ENCODE peak calls at places on chromosomes 13 and 19, in four cellular contexts. One of them, this sample, is unnamed. For H3K27me3, the result is how much of the 10 kb centered on the place peaks cover.

GRCh38 chr13:22175815-22176214 is 504.9 kb downstream of the FGF9 start:
- DNase-seq in CD4-positive, CD25-positive, alpha-beta regulatory T cell: no peak
- DNase-seq in cardiac muscle cell: no peak
- DNase-seq in stomach: no peak
- DNase-seq in this sample: no peak

GRCh38 chr19:40255619-40256166 is 29.2 kb upstream of the CCNP start:
- DNase-seq in CD4-positive, CD25-positive, alpha-beta regulatory T cell: no peak
- DNase-seq in cardiac muscle cell: no peak
- DNase-seq in stomach: no peak
- DNase-seq in this sample: no peak

GRCh38 chr13:34161829-34162544 is 344.0 kb downstream of the RFC3 start:
- DNase-seq in CD4-positive, CD25-positive, alpha-beta regulatory T cell: no peak
- DNase-seq in cardiac muscle cell: peak
- DNase-seq in stomach: no peak
- DNase-seq in this sample: no peak

GRCh38 chr13:101339202-101339601 is 77.1 kb downstream of the NALCN start:
- DNase-seq in CD4-positive, CD25-positive, alpha-beta regulatory T cell: no peak
- DNase-seq in cardiac muscle cell: no peak
- DNase-seq in stomach: no peak
- DNase-seq in this sample: no peak

GRCh38 chr13:94620286-94620896 is 18.7 kb downstream of the GPR180 start:
- DNase-seq in CD4-positive, CD25-positive, alpha-beta regulatory T cell: no peak
- DNase-seq in cardiac muscle cell: peak
- DNase-seq in stomach: no peak
- DNase-seq in this sample: no peak

GRCh38 chr13:54337526-54337925 is 1308.9 kb downstream of the OLFM4 start:
- DNase-seq in CD4-positive, CD25-positive, alpha-beta regulatory T cell: no peak
- DNase-seq in cardiac muscle cell: no peak
- DNase-seq in stomach: no peak
- DNase-seq in this sample: no peak

GRCh38 chr19:33406521-33407139 is 33.1 kb downstream of the CEBPG start:
- DNase-seq in CD4-positive, CD25-positive, alpha-beta regulatory T cell: peak
- DNase-seq in cardiac muscle cell: peak
- DNase-seq in stomach: peak
- DNase-seq in this sample: peak

GRCh38 chr13:30341815-30342570 is 34.6 kb upstream of the KATNAL1 start:
- DNase-seq in CD4-positive, CD25-positive, alpha-beta regulatory T cell: no peak
- DNase-seq in cardiac muscle cell: peak
- DNase-seq in stomach: peak
- DNase-seq in this sample: no peak

GRCh38 chr13:19984430-19985218 is 26.1 kb downstream of the ZMYM2 start:
- DNase-seq in CD4-positive, CD25-positive, alpha-beta regulatory T cell: peak
- DNase-seq in cardiac muscle cell: peak
- DNase-seq in stomach: no peak
- DNase-seq in this sample: no peak

GRCh38 chr19:35704218-35704617 is at the start of gene ZBTB32:
- DNase-seq in CD4-positive, CD25-positive, alpha-beta regulatory T cell: no peak
- DNase-seq in cardiac muscle cell: peak
- DNase-seq in stomach: no peak
- DNase-seq in this sample: no peak

DNA sequence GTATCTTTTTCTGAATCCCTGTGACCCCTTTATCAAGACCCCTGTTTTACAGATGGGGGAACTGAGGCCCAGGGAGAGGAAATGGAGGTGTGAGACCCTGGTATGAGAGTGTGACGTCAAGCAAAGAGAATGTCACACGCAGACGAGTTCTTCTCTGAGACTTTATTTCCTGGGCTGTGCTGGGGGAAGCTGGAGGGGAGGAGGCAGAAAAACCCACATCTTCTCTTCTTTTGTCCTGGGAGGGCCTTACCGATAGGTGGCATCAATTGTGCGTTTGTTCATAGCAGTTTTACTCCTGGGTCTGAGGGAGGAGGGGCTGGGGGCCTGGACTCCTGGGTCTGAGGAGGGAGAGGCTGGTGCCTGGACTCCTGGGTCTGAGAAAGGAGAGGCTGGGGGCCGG is 4.9 kb upstream of the KLK15 start:
- DNase-seq in CD4-positive, CD25-positive, alpha-beta regulatory T cell: no peak
- DNase-seq in cardiac muscle cell: no peak
- DNase-seq in stomach: no peak
- DNase-seq in this sample: no peak
- H3K27me3 ChIP-seq in CD4-positive, CD25-positive, alpha-beta regulatory T cell: under half
- H3K27me3 ChIP-seq in cardiac muscle cell: under half
- H3K27me3 ChIP-seq in stomach: half or more
- H3K27me3 ChIP-seq in this sample: under half

DNA sequence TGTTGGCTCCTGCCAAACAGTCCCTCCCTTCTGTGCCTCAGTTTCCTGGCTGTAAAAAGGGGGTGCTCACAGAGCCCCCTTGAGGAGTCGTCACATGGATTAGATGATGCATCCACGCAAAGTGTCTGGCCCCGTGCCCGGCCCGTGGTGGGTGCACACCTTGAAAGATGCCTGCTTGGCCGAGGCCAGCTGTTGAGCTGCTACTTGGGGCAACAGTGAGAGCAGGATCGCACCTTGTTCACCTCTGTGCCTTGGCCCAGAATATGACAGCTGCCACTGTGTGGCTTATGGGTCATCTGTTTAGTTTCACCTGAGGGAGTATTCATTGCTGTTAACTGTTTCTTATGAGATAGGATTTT is 17.7 kb downstream of the CRTC1 start:
- DNase-seq in CD4-positive, CD25-positive, alpha-beta regulatory T cell: no peak
- DNase-seq in cardiac muscle cell: no peak
- DNase-seq in stomach: no peak
- DNase-seq in this sample: no peak
- H3K4me3 ChIP-seq in CD4-positive, CD25-positive, alpha-beta regulatory T cell: peak
- H3K4me3 ChIP-seq in cardiac muscle cell: no peak
- H3K4me3 ChIP-seq in stomach: peak
- H3K4me3 ChIP-seq in this sample: peak

GRCh38 chr13:28488376-28489005 is 6.4 kb downstream of the FLT1 start:
- DNase-seq in CD4-positive, CD25-positive, alpha-beta regulatory T cell: no peak
- DNase-seq in cardiac muscle cell: no peak
- DNase-seq in stomach: no peak
- DNase-seq in this sample: no peak

GRCh38 chr13:28485551-28485950 is 9.4 kb downstream of the FLT1 start:
- DNase-seq in CD4-positive, CD25-positive, alpha-beta regulatory T cell: no peak
- DNase-seq in cardiac muscle cell: no peak
- DNase-seq in stomach: no peak
- DNase-seq in this sample: no peak

GRCh38 chr13:28485097-28485496 is 9.8 kb downstream of the FLT1 start:
- DNase-seq in CD4-positive, CD25-positive, alpha-beta regulatory T cell: no peak
- DNase-seq in cardiac muscle cell: no peak
- DNase-seq in stomach: no peak
- DNase-seq in this sample: no peak

GRCh38 chr13:28483313-28483931 is 11.5 kb downstream of the FLT1 start:
- DNase-seq in CD4-positive, CD25-positive, alpha-beta regulatory T cell: no peak
- DNase-seq in cardiac muscle cell: no peak
- DNase-seq in stomach: no peak
- DNase-seq in this sample: no peak

DNA sequence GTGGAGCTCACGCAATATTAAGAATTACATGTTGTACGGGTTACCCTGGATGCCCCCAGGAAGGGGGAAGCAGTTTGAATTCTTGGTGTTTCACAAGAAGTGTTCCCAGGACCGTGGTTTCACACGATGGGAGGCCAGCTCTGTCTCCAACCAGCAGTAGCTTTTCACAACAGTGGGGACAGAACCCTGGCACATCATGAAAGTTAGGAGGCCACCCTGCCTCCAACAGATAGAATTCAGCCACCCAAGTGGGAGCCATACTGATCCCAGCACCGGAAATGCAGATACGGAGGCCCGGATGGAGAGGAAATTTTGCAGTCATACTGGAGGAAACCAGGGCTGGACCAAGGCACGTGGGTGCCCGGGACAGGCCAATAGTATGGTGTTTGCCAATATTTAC is 8.8 kb downstream of the FLT1 start:
- DNase-seq in CD4-positive, CD25-positive, alpha-beta regulatory T cell: no peak
- DNase-seq in cardiac muscle cell: no peak
- DNase-seq in stomach: no peak
- DNase-seq in this sample: no peak
- H3K27me3 ChIP-seq in CD4-positive, CD25-positive, alpha-beta regulatory T cell: under half
- H3K27me3 ChIP-seq in cardiac muscle cell: under half
- H3K27me3 ChIP-seq in stomach: half or more
- H3K27me3 ChIP-seq in this sample: under half

DNA sequence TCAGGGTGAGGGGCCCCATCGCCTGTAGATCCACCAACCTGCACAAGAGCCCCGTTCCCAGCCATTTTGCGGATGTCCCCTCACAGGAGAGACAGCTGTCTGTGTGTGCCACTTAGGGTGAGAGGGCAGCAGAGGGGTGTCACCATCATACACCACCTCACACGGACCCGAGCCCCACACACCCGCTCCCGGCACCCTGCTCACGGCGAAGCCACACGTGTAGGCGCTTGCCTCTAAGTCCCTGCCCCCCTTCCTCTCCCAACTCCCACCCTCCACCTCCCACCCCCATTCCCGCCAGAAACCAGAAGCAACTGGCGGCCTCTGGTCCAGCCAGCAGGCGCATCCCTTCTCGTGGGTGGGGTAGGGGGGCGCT is 4.0 kb upstream of the DPF1 start:
- DNase-seq in CD4-positive, CD25-positive, alpha-beta regulatory T cell: no peak
- DNase-seq in cardiac muscle cell: no peak
- DNase-seq in stomach: no peak
- DNase-seq in this sample: no peak
- H3K4me3 ChIP-seq in CD4-positive, CD25-positive, alpha-beta regulatory T cell: no peak
- H3K4me3 ChIP-seq in cardiac muscle cell: peak
- H3K4me3 ChIP-seq in stomach: no peak
- H3K4me3 ChIP-seq in this sample: no peak

DNA sequence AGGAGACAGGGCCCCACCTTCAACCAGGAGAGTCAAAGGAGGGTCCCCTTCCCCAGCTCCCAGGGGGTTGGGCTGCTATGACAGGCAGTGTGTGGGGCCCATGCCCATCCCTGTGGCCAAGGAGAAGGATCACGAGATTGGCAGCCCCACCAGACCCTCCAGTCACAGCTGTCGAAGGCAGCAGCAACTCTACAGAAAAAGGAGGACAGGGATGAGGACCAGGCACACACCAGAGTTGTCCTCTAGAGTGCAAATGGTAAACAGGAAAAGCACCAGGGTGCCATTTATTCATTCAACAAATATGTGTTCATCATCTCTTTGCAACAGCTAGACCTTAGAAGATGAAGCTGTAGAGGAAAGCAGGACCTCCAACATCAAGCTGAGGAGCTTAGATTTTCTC is 4.1 kb downstream of the PTH2 start:
- DNase-seq in CD4-positive, CD25-positive, alpha-beta regulatory T cell: no peak
- DNase-seq in cardiac muscle cell: no peak
- DNase-seq in stomach: no peak
- DNase-seq in this sample: no peak
- H3K27me3 ChIP-seq in CD4-positive, CD25-positive, alpha-beta regulatory T cell: under half
- H3K27me3 ChIP-seq in cardiac muscle cell: under half
- H3K27me3 ChIP-seq in stomach: half or more
- H3K27me3 ChIP-seq in this sample: under half

DNA sequence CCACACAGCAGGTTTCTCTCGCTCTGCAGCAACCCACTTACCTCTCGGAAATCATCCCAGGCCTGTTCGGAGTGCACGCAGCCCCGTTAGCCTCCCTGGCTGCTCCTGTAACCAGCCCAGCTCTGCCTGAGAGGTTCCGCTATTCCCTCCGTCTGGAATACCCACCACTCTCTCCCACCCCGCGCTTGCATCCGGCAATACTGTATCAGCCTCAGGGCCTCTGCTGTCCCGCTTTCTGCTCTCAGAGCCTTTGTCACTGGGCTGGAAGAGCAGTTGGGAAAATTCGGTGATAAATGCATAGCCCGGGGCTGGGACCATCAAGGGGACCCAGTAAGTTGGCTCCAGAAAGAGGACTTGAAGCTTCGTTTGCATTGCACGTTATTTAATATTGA is 759 bp upstream of the TLE6 start:
- DNase-seq in CD4-positive, CD25-positive, alpha-beta regulatory T cell: no peak
- DNase-seq in cardiac muscle cell: peak
- DNase-seq in stomach: no peak
- DNase-seq in this sample: no peak
- H3K4me3 ChIP-seq in CD4-positive, CD25-positive, alpha-beta regulatory T cell: peak
- H3K4me3 ChIP-seq in cardiac muscle cell: peak
- H3K4me3 ChIP-seq in stomach: peak
- H3K4me3 ChIP-seq in this sample: peak

GRCh38 chr19:41927810-41928192 is 448 bp downstream of the ERFL start:
- DNase-seq in CD4-positive, CD25-positive, alpha-beta regulatory T cell: peak
- DNase-seq in cardiac muscle cell: no peak
- DNase-seq in stomach: no peak
- DNase-seq in this sample: no peak
- H3K27me3 ChIP-seq in CD4-positive, CD25-positive, alpha-beta regulatory T cell: under half
- H3K27me3 ChIP-seq in cardiac muscle cell: half or more
- H3K27me3 ChIP-seq in stomach: half or more
- H3K27me3 ChIP-seq in this sample: under half

DNA sequence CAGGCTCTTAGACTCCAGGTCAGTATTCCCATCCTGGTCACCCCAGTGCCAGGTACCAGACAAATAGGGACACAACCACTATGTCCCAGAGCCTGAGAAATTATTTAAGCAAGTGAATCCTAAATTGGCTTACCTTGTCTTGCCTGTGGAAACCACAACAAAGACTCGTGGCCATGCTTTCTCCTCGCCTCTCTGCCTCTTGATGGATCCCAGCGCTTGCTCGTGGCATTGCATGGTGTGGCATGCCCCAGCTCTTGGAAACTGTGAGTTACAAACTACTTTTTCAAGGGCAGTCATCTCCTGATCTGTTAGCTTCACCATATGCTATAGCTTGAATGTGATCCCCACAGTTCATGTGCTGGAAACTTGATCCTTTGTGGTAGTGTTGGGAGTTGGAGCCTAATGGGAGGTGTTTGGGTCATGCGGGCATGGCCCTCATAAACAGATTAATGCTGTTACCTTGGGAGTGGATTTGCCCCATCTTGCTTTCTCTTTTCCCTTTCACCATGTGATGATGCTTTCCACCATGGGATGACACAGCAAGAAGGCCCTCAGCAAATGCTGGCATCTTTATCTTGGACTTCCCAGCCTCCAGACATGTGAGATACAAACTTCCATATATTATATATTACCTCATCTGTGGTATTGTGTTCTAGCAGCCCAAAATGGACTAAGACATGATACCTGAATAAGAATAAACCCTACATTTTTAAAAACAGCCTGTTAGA is 31.2 kb downstream of the SPRYD7 start:
- DNase-seq in CD4-positive, CD25-positive, alpha-beta regulatory T cell: no peak
- DNase-seq in cardiac muscle cell: no peak
- DNase-seq in stomach: no peak
- DNase-seq in this sample: no peak
- H3K4me3 ChIP-seq in CD4-positive, CD25-positive, alpha-beta regulatory T cell: no peak
- H3K4me3 ChIP-seq in cardiac muscle cell: no peak
- H3K4me3 ChIP-seq in stomach: no peak
- H3K4me3 ChIP-seq in this sample: no peak